ENCODE peak calls at places on chromosomes 11 and 22, in four cellular contexts. F is A549, P is mucosa of descending colon, L is cardiac muscle cell. U is an unnamed sample.

GRCh38 chr11:108333403-108333899 is 110.6 kb downstream of the ATM start:
- DNase-seq in F (no peak), L (no peak), P (no peak), U (no peak)

GRCh38 chr11:42595856-42596255 is 715.9 kb upstream of the API5 start:
- DNase-seq in F (no peak), L (no peak), P (no peak), U (no peak)

GRCh38 chr11:18731949-18732821 is 6.2 kb upstream of the IGSF22 start:
- DNase-seq in P (peak), L (peak), F (peak), U (peak)

GRCh38 chr11:70519117-70519516 is 120.8 kb downstream of the CTTN start:
- DNase-seq in F (no peak), L (no peak), P (no peak), U (no peak)

GRCh38 chr11:110308071-110308470 is 11.7 kb upstream of the RDX start:
- DNase-seq in P (no peak), F (no peak), L (no peak), U (no peak)

GRCh38 chr22:47102648-47103047 is 340.2 kb downstream of the TBC1D22A start:
- DNase-seq in F (no peak), P (no peak), L (no peak), U (peak)

GRCh38 chr11:92865352-92865751 is 104.1 kb upstream of the MTNR1B start:
- DNase-seq in F (no peak), P (no peak), L (peak), U (no peak)

GRCh38 chr11:2257023-2257700 is 13.2 kb downstream of the ASCL2 start:
- DNase-seq in P (no peak), F (no peak), L (no peak), U (peak)

GRCh38 chr11:2267871-2268825 is 2.2 kb downstream of the ASCL2 start:
- DNase-seq in F (no peak), L (no peak), P (no peak), U (no peak)

GRCh38 chr22:27809226-27809625 is 7.7 kb upstream of the MN1 start:
- DNase-seq in P (no peak), L (no peak), F (no peak), U (no peak)

GRCh38 chr11:36412781-36413383 is 97.2 kb downstream of the TRAF6 start:
- DNase-seq in L (no peak), F (no peak), P (no peak), U (no peak)

GRCh38 chr11:81007046-81007445 is 1566.2 kb upstream of the TENM4 start:
- DNase-seq in F (no peak), L (peak), P (no peak), U (no peak)

GRCh38 chr11:17722000-17722643 is 2.8 kb downstream of the MYOD1 start:
- DNase-seq in F (peak), L (peak), P (no peak), U (no peak)

DNA sequence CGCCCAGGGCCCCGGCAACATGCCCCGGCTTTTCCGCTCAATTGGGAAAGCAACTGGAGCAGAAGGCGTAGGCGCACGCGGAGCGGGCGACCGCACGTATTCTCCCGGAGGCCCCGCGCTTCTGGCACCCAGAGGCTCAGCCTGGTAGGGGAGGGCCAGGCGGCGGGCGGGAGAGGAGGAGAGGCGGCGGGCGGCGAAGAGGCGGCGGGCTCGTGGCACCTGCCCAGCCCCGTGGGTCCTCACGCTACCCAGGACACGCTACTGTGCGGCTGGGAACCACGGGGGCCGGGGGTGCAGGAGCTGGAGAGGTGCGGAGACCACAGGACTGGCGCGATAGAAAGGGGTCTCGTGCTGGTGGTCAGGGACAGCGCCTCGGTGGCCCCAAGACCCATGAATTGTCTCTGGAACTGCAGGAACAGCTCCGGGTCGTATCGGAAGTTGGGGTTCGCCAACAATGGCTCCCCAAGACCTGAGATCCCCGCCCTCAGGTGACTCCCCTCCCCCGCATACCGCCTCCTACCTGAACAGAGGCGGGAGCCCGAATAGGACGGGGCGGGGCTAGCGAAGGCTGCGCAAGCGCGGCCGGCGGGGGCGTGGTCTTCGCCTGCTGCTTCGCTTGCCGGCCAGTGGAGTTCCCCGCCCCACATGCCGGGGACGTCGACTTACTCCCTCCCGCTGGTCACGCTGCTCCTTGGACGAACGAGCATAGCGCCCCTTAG is at the start of gene SLC37A4:
- DNase-seq in P (peak), L (peak), F (peak), U (peak)
- TF ChIP-seq CTCF in P (peak), L (peak), F (peak), U (peak)

GRCh38 chr11:121385693-121386092 is 66.4 kb upstream of the SORL1 start:
- DNase-seq in P (no peak), F (no peak), L (no peak), U (no peak)
- TF ChIP-seq CTCF in P (no peak), F (no peak), L (no peak), U (no peak)

GRCh38 chr11:48044577-48044976 is 64.2 kb downstream of the PTPRJ start:
- DNase-seq in L (no peak), F (no peak), P (no peak), U (no peak)
- TF ChIP-seq CTCF in L (no peak), F (no peak), P (no peak), U (no peak)

GRCh38 chr11:74877132-74877531 is 71.8 kb downstream of the XRRA1 start:
- DNase-seq in L (peak), P (no peak), F (no peak), U (no peak)
- TF ChIP-seq CTCF in L (peak), P (no peak), F (peak), U (no peak)

DNA sequence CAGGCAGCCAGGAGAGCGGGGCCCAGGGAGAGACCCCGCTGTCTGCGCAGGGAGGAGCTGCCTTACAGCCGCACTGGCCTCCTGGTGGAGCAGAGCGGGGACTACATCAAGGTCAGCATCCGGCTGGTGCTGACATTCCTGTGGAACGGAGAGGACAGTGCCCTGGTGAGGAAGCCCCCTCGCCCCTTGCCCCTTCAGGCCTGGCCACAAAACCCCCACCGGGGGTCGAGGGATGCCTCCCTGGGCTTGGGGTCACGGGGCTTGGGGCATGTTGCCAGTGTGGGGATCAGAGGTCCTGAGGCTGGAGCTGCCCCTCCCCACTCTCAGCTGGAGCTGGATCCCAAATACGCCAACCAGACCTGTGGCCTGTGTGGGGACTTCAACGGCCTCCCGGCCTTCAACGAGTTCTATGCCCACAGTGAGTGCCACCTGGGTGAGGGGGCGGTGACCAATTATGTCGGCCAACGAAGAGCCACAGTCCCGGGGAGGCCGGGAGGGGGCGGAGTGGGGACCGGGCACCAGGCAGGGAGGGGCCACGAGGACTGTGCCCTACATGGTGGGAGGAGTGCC is 4.2 kb downstream of the MUC5B start:
- DNase-seq in P (peak), L (no peak), F (peak), U (no peak)
- TF ChIP-seq CTCF in P (no peak), L (peak), F (no peak), U (no peak)

GRCh38 chr11:12540913-12541587 is 133.2 kb upstream of the TEAD1 start:
- DNase-seq in L (peak), F (peak), P (no peak), U (no peak)
- TF ChIP-seq CTCF in L (peak), F (no peak), P (no peak), U (no peak)

U was measured in GM13976.